ENCODE peak calls at places on chromosomes 3 and 15, in eight cellular contexts. O is kidney; Y is transverse colon; W is right lobe of liver; D is cardiac muscle cell; F is ovary; N is breast epithelium; E is naive thymus-derived CD4-positive, alpha-beta T cell. P is an unnamed sample. For H3K4me1, the result is how much of the 10 kb centered on the place peaks cover.

GRCh38 chr3:72265250-72265649 is 480.3 kb upstream of the PROK2 start:
- DNase-seq in O (no peak), Y (no peak), W (no peak), D (peak), F (no peak), N (no peak), E (no peak), P (no peak)

GRCh38 chr3:94360982-94361381 is 298.1 kb downstream of the NSUN3 start:
- DNase-seq in O (no peak), Y (peak), W (no peak), D (no peak), F (peak), N (no peak), E (no peak), P (peak)

GRCh38 chr3:161420746-161421145 is 49.4 kb upstream of the SPTSSB start:
- DNase-seq in O (no peak), Y (no peak), W (peak), D (no peak), F (no peak), N (no peak), E (no peak), P (no peak)

GRCh38 chr15:92097473-92098178 is 244.1 kb downstream of the SLCO3A1 start:
- DNase-seq in O (no peak), Y (peak), W (no peak), D (peak), F (no peak), N (no peak), E (no peak), P (no peak)

GRCh38 chr3:126551066-126551838 is 7.5 kb downstream of the C3orf22 start:
- DNase-seq in O (peak), Y (peak), W (no peak), D (no peak), F (no peak), N (peak), E (peak), P (no peak)

GRCh38 chr3:59257506-59257905 is 207.7 kb upstream of the CFAP20DC start:
- DNase-seq in O (no peak), Y (no peak), W (no peak), D (no peak), F (no peak), N (no peak), E (no peak), P (no peak)

GRCh38 chr3:185916042-185916833 is 21.6 kb downstream of the TRA2B start:
- DNase-seq in O (no peak), Y (no peak), W (no peak), D (no peak), F (no peak), N (no peak), E (no peak), P (no peak)

GRCh38 chr15:65249641-65250040 is 37.0 kb downstream of the PARP16 start:
- DNase-seq in O (no peak), Y (no peak), W (no peak), D (no peak), F (no peak), N (no peak), E (no peak), P (no peak)

GRCh38 chr3:65751123-65751700 is 287.5 kb downstream of the MAGI1 start:
- DNase-seq in O (no peak), Y (peak), W (peak), D (peak), F (no peak), N (no peak), E (no peak), P (no peak)

GRCh38 chr3:88031543-88032148 is 27.2 kb downstream of the CGGBP1 start:
- DNase-seq in O (no peak), Y (no peak), W (no peak), D (no peak), F (no peak), N (no peak), E (no peak), P (no peak)

GRCh38 chr3:73733796-73734195 is 109.1 kb upstream of the PDZRN3 start:
- DNase-seq in O (no peak), Y (no peak), W (no peak), D (no peak), F (no peak), N (no peak), E (no peak), P (no peak)

GRCh38 chr3:48135773-48136495 is 52.3 kb downstream of the CDC25A start:
- DNase-seq in O (no peak), Y (no peak), W (no peak), D (no peak), F (no peak), N (no peak), E (no peak), P (no peak)
- H3K27ac ChIP-seq in O (no peak), Y (no peak), W (no peak), D (no peak), F (no peak), N (no peak), E (no peak), P (no peak)

DNA sequence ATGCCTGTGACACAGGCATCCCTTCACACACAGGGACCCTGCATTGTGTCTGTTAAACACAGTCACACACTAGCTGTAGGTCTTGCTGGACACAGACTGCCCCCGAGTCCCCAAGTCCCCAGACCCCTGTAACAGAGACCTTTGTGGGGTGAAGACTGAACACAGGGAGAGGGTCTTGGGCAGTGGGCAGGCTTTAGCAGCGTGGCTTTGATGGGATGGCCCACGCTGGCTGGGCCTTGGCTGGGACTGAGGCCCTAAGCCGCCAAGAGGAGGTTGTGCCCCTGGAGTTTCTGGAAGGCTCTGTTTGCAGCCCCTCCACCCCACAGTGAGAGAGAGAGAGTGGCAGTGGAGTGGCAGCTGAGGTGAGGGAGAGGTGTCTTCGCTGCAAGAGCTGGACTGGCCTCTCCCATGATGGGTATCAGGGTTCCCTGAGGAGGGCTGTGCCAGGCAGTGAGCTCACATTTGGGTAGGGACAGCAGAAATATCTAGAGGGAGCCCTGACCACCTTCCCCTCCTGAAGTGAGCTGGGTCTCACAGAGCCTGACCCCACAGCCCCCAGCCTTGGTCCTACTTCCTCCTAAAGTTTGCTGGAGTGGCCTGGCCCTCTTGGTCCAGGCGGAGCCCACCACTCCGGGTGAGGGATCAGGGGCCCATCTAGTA is 635 bp upstream of the VILL start:
- DNase-seq in O (no peak), Y (no peak), W (peak), D (no peak), F (no peak), N (no peak), E (no peak), P (no peak)
- H3K4me1 ChIP-seq in O (under half), Y (half or more), W (under half), D (under half), F (under half), N (under half), E (under half), P (under half)

DNA sequence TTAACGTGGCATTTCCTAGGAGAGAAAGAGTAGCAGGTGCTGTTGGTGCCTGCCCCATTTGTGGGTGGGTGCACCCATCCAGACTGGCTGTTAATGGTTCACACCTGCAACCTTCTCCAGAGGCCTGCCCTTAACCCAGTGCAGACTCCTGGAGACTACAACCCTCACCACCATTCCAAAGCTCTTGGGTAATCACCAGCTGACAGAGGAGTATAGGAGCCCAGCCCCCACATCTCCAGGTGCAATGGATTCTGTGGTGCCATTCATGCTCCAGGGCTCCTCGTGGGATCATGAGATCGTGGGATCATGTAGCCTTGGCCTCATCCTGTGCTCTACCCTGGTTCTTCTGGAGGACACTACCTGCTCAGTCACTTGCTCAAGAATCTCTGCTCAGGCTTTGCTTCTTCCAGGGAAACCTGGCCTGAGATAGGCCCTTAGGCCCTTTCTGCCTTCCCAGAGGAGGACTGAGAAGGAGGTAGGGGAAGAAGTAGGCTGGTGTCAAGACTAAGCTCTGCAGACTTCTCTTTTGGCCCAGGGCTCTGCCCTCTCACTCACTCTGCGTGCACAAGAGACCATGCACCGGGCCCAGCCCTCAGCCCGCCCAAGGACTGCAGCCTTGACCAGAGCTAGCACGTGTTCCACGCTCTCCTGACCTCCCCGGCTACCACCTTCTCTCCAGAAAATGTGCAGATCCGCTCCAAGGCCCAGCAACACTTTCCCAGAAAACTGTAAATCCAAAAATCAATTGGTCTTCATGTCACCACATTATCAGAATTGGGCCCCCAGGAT is 60.0 kb downstream of the SEMA5B start:
- DNase-seq in O (no peak), Y (no peak), W (no peak), D (no peak), F (no peak), N (no peak), E (no peak), P (no peak)
- H3K4me3 ChIP-seq in O (no peak), Y (no peak), W (no peak), D (no peak), F (no peak), N (no peak), E (no peak), P (no peak)

DNA sequence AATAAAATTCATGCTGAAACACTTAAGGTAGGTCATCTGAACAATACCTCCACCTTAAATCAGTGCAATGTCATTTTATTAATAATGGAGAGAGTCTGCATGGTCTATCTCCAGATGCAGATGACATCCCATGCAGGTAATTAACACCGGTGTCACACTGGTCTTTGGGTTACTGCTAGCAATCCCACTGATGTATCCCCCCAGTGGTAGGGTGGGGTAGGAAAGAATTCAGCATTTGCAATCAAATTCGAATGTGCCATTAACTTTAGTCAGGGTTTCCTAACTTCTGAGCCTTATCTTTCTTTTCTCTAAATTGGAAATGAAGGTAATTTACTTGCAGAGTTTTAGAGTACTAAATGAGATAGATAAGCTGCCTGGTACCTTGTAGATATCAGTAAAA is 44.4 kb downstream of the KIF15 start:
- DNase-seq in O (no peak), Y (no peak), W (no peak), D (no peak), F (no peak), N (no peak), E (no peak), P (no peak)
- H3K27ac ChIP-seq in O (no peak), Y (no peak), W (no peak), D (no peak), F (no peak), N (no peak), E (no peak), P (no peak)

GRCh38 chr3:118968111-118968510 is 66.5 kb downstream of the IGSF11 start:
- DNase-seq in O (no peak), Y (no peak), W (no peak), D (no peak), F (no peak), N (no peak), E (no peak), P (no peak)

GRCh38 chr3:118972974-118973373 is 61.7 kb downstream of the IGSF11 start:
- DNase-seq in O (no peak), Y (peak), W (no peak), D (no peak), F (no peak), N (no peak), E (no peak), P (no peak)

GRCh38 chr3:118968640-118969039 is 66.0 kb downstream of the IGSF11 start:
- DNase-seq in O (no peak), Y (no peak), W (no peak), D (no peak), F (no peak), N (no peak), E (no peak), P (no peak)

GRCh38 chr3:118974356-118975097 is 60.1 kb downstream of the IGSF11 start:
- DNase-seq in O (no peak), Y (no peak), W (no peak), D (no peak), F (no peak), N (no peak), E (no peak), P (no peak)

GRCh38 chr3:118970819-118971218 is 63.8 kb downstream of the IGSF11 start:
- DNase-seq in O (no peak), Y (no peak), W (no peak), D (no peak), F (no peak), N (no peak), E (no peak), P (no peak)
- H3K4me1 ChIP-seq in O (under half), Y (under half), W (under half), D (under half), F (under half), N (under half), E (under half), P (under half)

P was measured in thoracic aorta.